ENCODE peak calls at places on chromosomes 11 and 22, in six cellular contexts. One of them, this sample, is unnamed.

GRCh38 chr11:134119094-134119493 is 50.2 kb downstream of the JAM3 start:
- DNase-seq in stomach: no peak
- DNase-seq in A549: no peak
- DNase-seq in heart right ventricle: no peak
- DNase-seq in fibroblast of lung: peak
- DNase-seq in GM13977: no peak
- DNase-seq in this sample: no peak

GRCh38 chr11:111018571-111018970 is 227.0 kb upstream of the POU2AF2 start:
- DNase-seq in fibroblast of lung: no peak
- DNase-seq in heart right ventricle: no peak
- DNase-seq in GM13977: no peak
- DNase-seq in stomach: no peak
- DNase-seq in A549: no peak
- DNase-seq in this sample: no peak

GRCh38 chr11:2580061-2580421 is 119.8 kb downstream of the KCNQ1OT1 start:
- DNase-seq in fibroblast of lung: no peak
- DNase-seq in GM13977: no peak
- DNase-seq in heart right ventricle: no peak
- DNase-seq in A549: no peak
- DNase-seq in stomach: peak
- DNase-seq in this sample: no peak

GRCh38 chr22:48883211-48883960 is 944.3 kb downstream of the BRD1 start:
- DNase-seq in stomach: no peak
- DNase-seq in fibroblast of lung: no peak
- DNase-seq in heart right ventricle: no peak
- DNase-seq in GM13977: no peak
- DNase-seq in A549: no peak
- DNase-seq in this sample: no peak

GRCh38 chr11:44267366-44268072 is 42.4 kb downstream of the ALX4 start:
- DNase-seq in heart right ventricle: no peak
- DNase-seq in A549: no peak
- DNase-seq in fibroblast of lung: no peak
- DNase-seq in stomach: no peak
- DNase-seq in GM13977: no peak
- DNase-seq in this sample: no peak

GRCh38 chr11:45431301-45432018 is 145.3 kb upstream of the SYT13 start:
- DNase-seq in stomach: no peak
- DNase-seq in GM13977: no peak
- DNase-seq in fibroblast of lung: no peak
- DNase-seq in heart right ventricle: no peak
- DNase-seq in A549: no peak
- DNase-seq in this sample: no peak

GRCh38 chr11:111765320-111765983 is 737 bp downstream of the PPP2R1B start:
- DNase-seq in A549: no peak
- DNase-seq in fibroblast of lung: peak
- DNase-seq in stomach: no peak
- DNase-seq in heart right ventricle: peak
- DNase-seq in GM13977: peak
- DNase-seq in this sample: no peak

GRCh38 chr22:50178871-50179869 is 6.5 kb upstream of the TRABD start:
- DNase-seq in stomach: no peak
- DNase-seq in A549: no peak
- DNase-seq in GM13977: no peak
- DNase-seq in fibroblast of lung: no peak
- DNase-seq in heart right ventricle: no peak
- DNase-seq in this sample: no peak

GRCh38 chr22:20232781-20233180 is 35.3 kb downstream of the RTN4R start:
- DNase-seq in A549: no peak
- DNase-seq in heart right ventricle: no peak
- DNase-seq in stomach: no peak
- DNase-seq in fibroblast of lung: no peak
- DNase-seq in GM13977: no peak
- DNase-seq in this sample: no peak

GRCh38 chr22:20566420-20567260 is 59.2 kb downstream of the MED15 start:
- DNase-seq in A549: no peak
- DNase-seq in heart right ventricle: no peak
- DNase-seq in fibroblast of lung: peak
- DNase-seq in GM13977: no peak
- DNase-seq in stomach: peak
- DNase-seq in this sample: no peak

GRCh38 chr22:47115921-47116320 is 353.5 kb downstream of the TBC1D22A start:
- DNase-seq in GM13977: no peak
- DNase-seq in fibroblast of lung: no peak
- DNase-seq in heart right ventricle: no peak
- DNase-seq in A549: no peak
- DNase-seq in stomach: no peak
- DNase-seq in this sample: no peak

GRCh38 chr11:116145187-116145865 is 627.5 kb downstream of the BUD13 start:
- DNase-seq in GM13977: no peak
- DNase-seq in fibroblast of lung: no peak
- DNase-seq in heart right ventricle: no peak
- DNase-seq in A549: no peak
- DNase-seq in stomach: no peak
- DNase-seq in this sample: no peak

GRCh38 chr11:41786087-41786486 is 326.6 kb upstream of the LRRC4C start:
- DNase-seq in fibroblast of lung: peak
- DNase-seq in A549: no peak
- DNase-seq in heart right ventricle: no peak
- DNase-seq in stomach: no peak
- DNase-seq in GM13977: no peak
- DNase-seq in this sample: no peak

GRCh38 chr11:57336111-57336666 is 497 bp upstream of the SSRP1 start:
- DNase-seq in heart right ventricle: no peak
- DNase-seq in stomach: no peak
- DNase-seq in GM13977: no peak
- DNase-seq in A549: no peak
- DNase-seq in fibroblast of lung: no peak
- DNase-seq in this sample: no peak

GRCh38 chr11:38824573-38824972 is 2226.5 kb upstream of the RAG2 start:
- DNase-seq in GM13977: no peak
- DNase-seq in A549: no peak
- DNase-seq in fibroblast of lung: peak
- DNase-seq in heart right ventricle: no peak
- DNase-seq in stomach: no peak
- DNase-seq in this sample: no peak

GRCh38 chr11:12180257-12181205 is 70.1 kb downstream of the MICAL2 start:
- DNase-seq in fibroblast of lung: peak
- DNase-seq in heart right ventricle: no peak
- DNase-seq in stomach: no peak
- DNase-seq in GM13977: no peak
- DNase-seq in A549: no peak
- DNase-seq in this sample: no peak

GRCh38 chr11:106503901-106504300 is 426.4 kb downstream of the AASDHPPT start:
- DNase-seq in stomach: no peak
- DNase-seq in heart right ventricle: no peak
- DNase-seq in GM13977: no peak
- DNase-seq in A549: no peak
- DNase-seq in fibroblast of lung: peak
- DNase-seq in this sample: no peak

GRCh38 chr11:82682003-82682751 is 51.5 kb downstream of the FAM181B start:
- DNase-seq in heart right ventricle: peak
- DNase-seq in GM13977: no peak
- DNase-seq in stomach: no peak
- DNase-seq in A549: peak
- DNase-seq in fibroblast of lung: peak
- DNase-seq in this sample: no peak

GRCh38 chr22:45805413-45805812 is 133.8 kb downstream of the ATXN10 start:
- DNase-seq in GM13977: no peak
- DNase-seq in A549: no peak
- DNase-seq in fibroblast of lung: peak
- DNase-seq in stomach: no peak
- DNase-seq in heart right ventricle: peak
- DNase-seq in this sample: no peak

GRCh38 chr11:5809905-5810792 is 1.4 kb downstream of the OR52N2 start:
- DNase-seq in fibroblast of lung: no peak
- DNase-seq in stomach: no peak
- DNase-seq in GM13977: no peak
- DNase-seq in heart right ventricle: no peak
- DNase-seq in A549: no peak
- DNase-seq in this sample: peak

GRCh38 chr11:119094816-119095065 is 6.9 kb downstream of the DPAGT1 start:
- DNase-seq in heart right ventricle: peak
- DNase-seq in stomach: peak
- DNase-seq in A549: no peak
- DNase-seq in GM13977: peak
- DNase-seq in fibroblast of lung: peak
- DNase-seq in this sample: peak

GRCh38 chr22:23184100-23184763 is 3.9 kb downstream of the BCR start:
- DNase-seq in fibroblast of lung: no peak
- DNase-seq in GM13977: no peak
- DNase-seq in stomach: no peak
- DNase-seq in heart right ventricle: no peak
- DNase-seq in A549: no peak
- DNase-seq in this sample: no peak

GRCh38 chr11:120117991-120118390 is 19.9 kb downstream of the TRIM29 start:
- DNase-seq in fibroblast of lung: no peak
- DNase-seq in heart right ventricle: no peak
- DNase-seq in A549: no peak
- DNase-seq in stomach: no peak
- DNase-seq in GM13977: no peak
- DNase-seq in this sample: no peak

GRCh38 chr11:22792497-22792896 is 37.1 kb downstream of the SVIP start:
- DNase-seq in fibroblast of lung: peak
- DNase-seq in stomach: no peak
- DNase-seq in GM13977: no peak
- DNase-seq in heart right ventricle: no peak
- DNase-seq in A549: no peak
- DNase-seq in this sample: no peak

DNA sequence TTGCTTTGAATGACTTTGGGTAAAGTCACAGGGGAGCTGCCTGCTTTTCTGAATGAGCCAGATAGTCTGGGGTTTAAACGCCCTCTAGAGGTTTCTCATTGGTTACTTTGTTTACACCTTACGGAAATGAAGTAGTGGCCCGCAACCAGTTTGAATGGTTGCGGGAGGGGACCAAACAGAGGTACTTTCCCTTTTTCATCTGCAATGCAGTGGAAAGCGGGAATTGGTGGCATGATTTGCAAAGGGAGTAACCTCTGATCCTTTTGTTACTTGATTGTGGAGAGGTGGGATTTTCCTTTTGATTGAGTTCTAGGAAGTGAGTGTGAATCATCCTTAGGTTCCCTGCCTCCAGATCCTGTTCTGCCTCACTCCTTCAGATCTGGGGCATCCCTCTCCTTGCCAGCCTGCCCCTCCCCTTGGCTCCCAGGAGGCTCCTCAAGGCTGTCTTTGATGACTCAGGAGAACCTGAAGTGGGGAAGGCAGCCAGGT is 15.9 kb upstream of the GLYATL1 start:
- DNase-seq in heart right ventricle: no peak
- DNase-seq in stomach: no peak
- DNase-seq in fibroblast of lung: peak
- DNase-seq in A549: no peak
- DNase-seq in GM13977: no peak
- DNase-seq in this sample: no peak
- TF ChIP-seq CTCF in heart right ventricle: peak
- TF ChIP-seq CTCF in stomach: no peak
- TF ChIP-seq CTCF in fibroblast of lung: peak
- TF ChIP-seq CTCF in A549: peak
- TF ChIP-seq CTCF in GM13977: peak
- TF ChIP-seq CTCF in this sample: no peak

DNA sequence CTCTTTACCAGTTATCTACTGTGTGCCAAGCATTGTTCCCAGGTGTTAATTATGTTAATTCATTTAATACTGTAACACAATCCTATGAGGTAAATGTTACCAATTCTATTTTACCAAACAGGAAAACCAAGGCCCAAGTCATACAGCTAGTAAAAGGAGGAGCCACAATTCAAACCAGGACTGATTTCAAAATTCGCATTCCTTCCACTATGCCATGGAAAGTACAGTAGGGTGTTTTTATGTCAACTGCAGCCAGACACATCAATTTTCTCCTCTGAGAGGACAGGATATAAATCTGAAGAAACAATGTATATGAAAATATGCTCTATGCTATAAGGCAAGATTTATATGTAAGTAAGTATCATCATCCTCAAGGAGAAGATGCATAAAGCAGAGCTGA is 104.3 kb downstream of the RPL27A start:
- DNase-seq in stomach: no peak
- DNase-seq in A549: no peak
- DNase-seq in GM13977: no peak
- DNase-seq in fibroblast of lung: peak
- DNase-seq in heart right ventricle: no peak
- DNase-seq in this sample: no peak
- TF ChIP-seq CTCF in stomach: no peak
- TF ChIP-seq CTCF in A549: no peak
- TF ChIP-seq CTCF in GM13977: no peak
- TF ChIP-seq CTCF in fibroblast of lung: peak
- TF ChIP-seq CTCF in heart right ventricle: no peak
- TF ChIP-seq CTCF in this sample: no peak

GRCh38 chr11:62502030-62502730 is 44.4 kb downstream of the AHNAK start:
- DNase-seq in GM13977: no peak
- DNase-seq in stomach: no peak
- DNase-seq in heart right ventricle: no peak
- DNase-seq in A549: no peak
- DNase-seq in fibroblast of lung: no peak
- DNase-seq in this sample: no peak

GRCh38 chr11:62501432-62501891 is 45.1 kb downstream of the AHNAK start:
- DNase-seq in A549: no peak
- DNase-seq in GM13977: no peak
- DNase-seq in fibroblast of lung: peak
- DNase-seq in heart right ventricle: peak
- DNase-seq in stomach: peak
- DNase-seq in this sample: no peak

GRCh38 chr11:62498492-62499286 is 47.9 kb downstream of the AHNAK start:
- DNase-seq in GM13977: no peak
- DNase-seq in fibroblast of lung: no peak
- DNase-seq in heart right ventricle: no peak
- DNase-seq in A549: no peak
- DNase-seq in stomach: no peak
- DNase-seq in this sample: no peak

GRCh38 chr11:62497132-62497915 is 49.3 kb downstream of the AHNAK start:
- DNase-seq in fibroblast of lung: peak
- DNase-seq in heart right ventricle: no peak
- DNase-seq in stomach: peak
- DNase-seq in GM13977: no peak
- DNase-seq in A549: peak
- DNase-seq in this sample: no peak

GRCh38 chr11:62500066-62501035 is 46.3 kb downstream of the AHNAK start:
- DNase-seq in GM13977: no peak
- DNase-seq in fibroblast of lung: no peak
- DNase-seq in heart right ventricle: no peak
- DNase-seq in A549: no peak
- DNase-seq in stomach: no peak
- DNase-seq in this sample: no peak
- TF ChIP-seq CTCF in GM13977: no peak
- TF ChIP-seq CTCF in fibroblast of lung: no peak
- TF ChIP-seq CTCF in heart right ventricle: no peak
- TF ChIP-seq CTCF in A549: no peak
- TF ChIP-seq CTCF in stomach: no peak
- TF ChIP-seq CTCF in this sample: no peak

DNA sequence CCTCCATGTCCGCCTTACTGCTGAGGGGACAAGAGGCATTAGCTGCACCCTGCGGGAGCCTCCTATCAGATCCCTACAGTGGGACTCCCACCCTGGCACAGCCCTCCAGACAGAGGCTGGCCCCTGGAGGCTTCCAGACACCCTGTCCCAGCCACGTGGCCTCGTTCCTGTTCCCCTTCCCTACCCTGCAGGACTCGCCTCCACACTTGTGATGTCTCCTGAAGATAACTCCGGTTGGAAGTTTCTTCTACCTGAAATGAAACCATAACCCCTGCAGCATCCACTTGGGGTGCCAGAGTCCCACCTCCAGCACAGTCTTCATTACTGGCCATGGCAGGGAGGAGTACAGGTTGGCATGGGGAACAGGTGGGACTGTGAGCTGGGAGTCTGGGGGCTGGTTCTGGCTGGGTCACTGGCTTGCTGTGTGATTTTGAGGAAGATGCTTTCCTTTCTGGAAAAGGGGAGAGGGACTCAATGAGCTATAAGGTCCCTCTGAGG is 4.9 kb upstream of the SH3BP1 start:
- DNase-seq in A549: no peak
- DNase-seq in heart right ventricle: no peak
- DNase-seq in stomach: no peak
- DNase-seq in GM13977: no peak
- DNase-seq in fibroblast of lung: no peak
- DNase-seq in this sample: no peak
- TF ChIP-seq CTCF in A549: no peak
- TF ChIP-seq CTCF in heart right ventricle: no peak
- TF ChIP-seq CTCF in stomach: no peak
- TF ChIP-seq CTCF in GM13977: peak
- TF ChIP-seq CTCF in fibroblast of lung: peak
- TF ChIP-seq CTCF in this sample: no peak